ENCODE peak calls at places on chromosomes 12 and 14, in ten cellular contexts. N is vagina, O is transverse colon, E is gastrocnemius medialis, I is stomach, L is H1, B is uterus, C is heart left ventricle, A is adrenal gland, W is K562. F is an unnamed sample. For H3K36me3, the result is how much of the 10 kb centered on the place peaks cover.

GRCh38 chr12:28173440-28173839 is 16.8 kb upstream of the CCDC91 start:
- DNase-seq in C (no peak), B (no peak), A (no peak), O (no peak), E (no peak), L (no peak), W (no peak), I (no peak), N (no peak), F (no peak)

GRCh38 chr12:29990971-29991370 is 207.2 kb upstream of the TMTC1 start:
- DNase-seq in E (no peak), A (no peak), W (no peak), L (no peak), I (no peak), O (no peak), B (no peak), N (no peak), C (no peak), F (no peak)

GRCh38 chr14:77014004-77014604 is 14.4 kb downstream of the IRF2BPL start:
- DNase-seq in C (peak), N (no peak), L (no peak), A (peak), O (no peak), E (no peak), W (no peak), I (peak), B (peak), F (peak)

GRCh38 chr12:121908702-121909101 is 9.7 kb upstream of the CFAP251 start:
- DNase-seq in C (no peak), O (no peak), N (no peak), A (no peak), E (no peak), B (no peak), I (no peak), W (no peak), L (no peak), F (no peak)

GRCh38 chr14:93775158-93775557 is 13.1 kb downstream of the PRIMA1 start:
- DNase-seq in C (no peak), N (no peak), O (no peak), L (no peak), I (no peak), E (no peak), B (no peak), A (no peak), W (no peak), F (no peak)

GRCh38 chr14:98323850-98324249 is 948.1 kb downstream of the BCL11B start:
- DNase-seq in W (no peak), C (no peak), E (no peak), B (no peak), I (no peak), A (no peak), O (no peak), L (no peak), N (no peak), F (no peak)

GRCh38 chr12:39628836-39629235 is 9.2 kb upstream of the ABCD2 start:
- DNase-seq in W (no peak), O (no peak), I (no peak), N (no peak), B (no peak), L (no peak), A (no peak), C (no peak), E (no peak), F (no peak)

GRCh38 chr14:55578511-55578910 is 1.5 kb upstream of the KTN1 start:
- DNase-seq in W (no peak), O (no peak), A (no peak), C (no peak), L (no peak), I (no peak), N (no peak), B (no peak), E (no peak), F (no peak)

GRCh38 chr12:40104461-40105264 is 1.2 kb downstream of the SLC2A13 start:
- DNase-seq in A (peak), W (peak), O (peak), C (peak), I (no peak), N (no peak), B (no peak), L (no peak), E (no peak), F (peak)

GRCh38 chr12:26406391-26406790 is 211.0 kb downstream of the SSPN start:
- DNase-seq in O (no peak), B (no peak), I (no peak), W (no peak), N (no peak), E (no peak), L (no peak), A (peak), C (no peak), F (no peak)

GRCh38 chr12:122067966-122068365 is 10.6 kb upstream of the MLXIP start:
- DNase-seq in B (no peak), E (no peak), I (peak), L (no peak), C (no peak), N (no peak), A (peak), W (no peak), O (peak), F (peak)

GRCh38 chr14:75915063-75915462 is 66.7 kb downstream of the TGFB3 start:
- DNase-seq in C (no peak), N (no peak), A (no peak), E (no peak), W (no peak), O (no peak), I (no peak), B (no peak), L (no peak), F (no peak)

GRCh38 chr14:67999290-67999689 is 179.7 kb downstream of the RAD51B start:
- DNase-seq in L (no peak), N (no peak), B (no peak), O (no peak), I (no peak), C (no peak), E (no peak), W (no peak), A (no peak), F (no peak)

GRCh38 chr12:52411806-52412205 is 5.7 kb upstream of the KRT82 start:
- DNase-seq in L (no peak), O (no peak), C (no peak), N (no peak), E (no peak), I (no peak), W (no peak), B (no peak), A (no peak), F (no peak)

GRCh38 chr14:47674148-47674545 is 1.3 kb downstream of the MDGA2 start:
- DNase-seq in C (no peak), I (no peak), N (no peak), W (no peak), B (no peak), L (no peak), O (no peak), A (no peak), E (no peak), F (no peak)

GRCh38 chr12:3073438-3074255 is 3.5 kb upstream of the TSPAN9 start:
- DNase-seq in I (peak), O (peak), B (peak), C (peak), L (peak), A (peak), E (peak), N (no peak), W (peak), F (peak)

GRCh38 chr12:124411291-124411878 is 116.5 kb downstream of the RFLNA start:
- DNase-seq in E (peak), L (no peak), W (no peak), B (peak), A (peak), N (peak), C (peak), O (peak), I (no peak), F (no peak)

GRCh38 chr12:57623811-57624390 is 9.1 kb downstream of the B4GALNT1 start:
- DNase-seq in I (no peak), C (no peak), N (no peak), L (no peak), E (no peak), B (no peak), W (no peak), A (no peak), O (no peak), F (no peak)

GRCh38 chr14:71103662-71104484 is 196.6 kb downstream of the PCNX1 start:
- DNase-seq in L (no peak), E (no peak), I (no peak), C (no peak), N (no peak), W (peak), O (no peak), A (peak), B (no peak), F (no peak)

GRCh38 chr12:58764100-58764953 is 156.0 kb downstream of the LRIG3 start:
- DNase-seq in A (no peak), L (no peak), I (no peak), N (no peak), B (no peak), W (no peak), O (no peak), E (no peak), C (no peak), F (peak)

GRCh38 chr12:107461222-107461980 is 224.2 kb upstream of the PWP1 start:
- DNase-seq in C (no peak), A (peak), E (no peak), B (no peak), L (no peak), N (no peak), I (no peak), O (no peak), W (no peak), F (peak)

GRCh38 chr12:109656681-109657262 is 56.9 kb upstream of the FAM222A start:
- DNase-seq in B (no peak), C (no peak), O (no peak), A (no peak), I (no peak), E (no peak), W (no peak), L (no peak), N (no peak), F (no peak)

GRCh38 chr14:38409081-38409705 is 153.3 kb upstream of the CLEC14A start:
- DNase-seq in N (no peak), L (no peak), I (no peak), B (no peak), C (no peak), O (no peak), E (no peak), A (no peak), W (no peak), F (no peak)

GRCh38 chr12:124725099-124725498 is 138.6 kb downstream of the SCARB1 start:
- DNase-seq in N (no peak), W (no peak), O (no peak), C (no peak), A (no peak), I (no peak), E (no peak), L (no peak), B (no peak), F (no peak)

GRCh38 chr12:107515446-107515958 is 170.1 kb upstream of the PWP1 start:
- DNase-seq in W (no peak), O (no peak), C (peak), E (peak), A (peak), L (peak), B (no peak), N (no peak), I (no peak), F (peak)

GRCh38 chr14:89911018-89911919 is 43.3 kb downstream of the EFCAB11 start:
- DNase-seq in L (peak), W (no peak), E (no peak), B (peak), C (no peak), N (no peak), I (peak), A (no peak), O (peak), F (peak)

GRCh38 chr14:62462996-62463395 is 582.3 kb downstream of the KCNH5 start:
- DNase-seq in I (no peak), O (no peak), B (no peak), E (no peak), L (no peak), N (no peak), C (no peak), W (no peak), A (no peak), F (no peak)

GRCh38 chr14:56117765-56118610 is at the start of gene PELI2:
- DNase-seq in E (peak), N (no peak), C (peak), O (peak), I (peak), A (peak), W (peak), B (peak), L (no peak), F (peak)

GRCh38 chr12:40474630-40475029 is 217.6 kb upstream of the CNTN1 start:
- DNase-seq in I (no peak), O (no peak), B (no peak), C (no peak), N (no peak), E (no peak), L (no peak), W (no peak), A (no peak), F (no peak)

GRCh38 chr14:68667313-68667791 is 125.5 kb downstream of the ZFP36L1 start:
- DNase-seq in B (no peak), N (no peak), E (no peak), L (no peak), O (no peak), C (no peak), I (no peak), A (no peak), W (no peak), F (no peak)

GRCh38 chr12:12365442-12365802 is 8.5 kb downstream of the BORCS5 start:
- DNase-seq in W (no peak), O (no peak), N (no peak), B (no peak), I (no peak), C (no peak), E (no peak), L (no peak), A (no peak), F (no peak)

DNA sequence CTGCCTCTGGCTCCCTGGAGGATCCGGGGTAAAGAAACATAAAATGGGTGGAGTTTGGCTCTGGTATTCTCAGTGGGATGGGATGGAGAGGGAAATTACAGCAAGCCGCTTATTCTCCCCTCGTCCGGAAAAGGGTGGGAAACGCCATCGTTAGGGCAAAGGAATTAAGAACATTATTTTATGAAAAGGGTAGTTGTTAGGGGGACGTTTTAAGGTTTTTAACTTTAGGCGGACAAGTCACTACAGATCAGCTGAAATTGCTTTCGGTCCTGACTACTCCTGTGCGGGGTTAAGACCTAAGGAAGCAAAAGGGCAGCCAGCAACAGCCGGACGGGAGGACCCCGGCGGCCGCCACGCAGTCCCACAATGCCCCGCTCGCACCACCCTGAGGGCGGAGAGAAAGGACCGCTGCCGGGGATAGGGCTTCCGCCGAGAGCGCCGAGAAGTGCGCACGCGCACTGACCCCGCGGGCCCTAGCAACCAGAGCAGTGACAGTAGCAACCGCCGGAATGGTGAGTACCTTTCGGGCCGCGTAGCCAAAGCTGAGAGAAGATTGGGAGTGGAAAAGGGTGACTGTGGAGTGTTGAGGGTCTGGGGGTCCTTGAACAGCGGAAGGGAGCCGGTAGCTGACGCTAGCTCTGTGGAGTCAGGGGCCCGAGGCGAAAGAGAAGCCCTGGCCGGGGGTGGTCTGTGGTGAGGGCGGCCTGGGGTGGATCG is at the start of gene DNAL1:
- DNase-seq in O (peak), E (peak), L (peak), N (no peak), C (peak), A (peak), I (peak), W (peak), B (peak), F (peak)
- TF ChIP-seq POLR2A in O (peak), E (peak), L (peak), N (no peak), C (no peak), A (peak), I (no peak), W (peak), B (peak), F (peak)

GRCh38 chr14:103450423-103450822 is 65.2 kb downstream of the MARK3 start:
- DNase-seq in I (no peak), N (no peak), O (no peak), W (no peak), C (no peak), E (no peak), L (no peak), B (no peak), A (no peak), F (no peak)
- H3K27ac ChIP-seq in I (peak), N (no peak), O (no peak), W (no peak), C (no peak), E (peak), L (no peak), B (no peak), A (no peak), F (peak)

DNA sequence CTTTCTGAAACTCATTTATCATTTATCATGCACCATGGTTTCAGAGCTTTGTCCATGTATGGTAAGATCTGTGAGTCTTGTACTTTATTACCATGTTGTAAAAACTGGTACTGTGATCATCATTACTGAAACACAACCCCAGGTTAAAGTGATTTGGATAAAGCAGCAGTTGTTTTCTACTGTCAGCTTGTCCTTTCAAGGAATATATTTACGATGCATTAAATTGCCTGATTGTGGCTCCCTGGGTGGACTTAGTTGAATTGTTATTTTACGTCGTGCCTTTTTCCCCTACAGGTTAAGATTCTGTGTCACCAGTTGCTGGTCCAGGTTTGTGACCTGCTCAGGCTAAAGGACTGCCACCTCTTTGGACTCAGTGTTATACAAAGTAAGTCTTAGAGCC is 46.1 kb downstream of the FRMD6 start:
- DNase-seq in I (no peak), C (no peak), O (no peak), A (no peak), N (no peak), W (no peak), B (no peak), E (no peak), L (no peak), F (no peak)
- H3K36me3 ChIP-seq in I (under half), C (under half), O (under half), A (under half), N (under half), W (under half), B (under half), E (under half), L (under half), F (under half)

GRCh38 chr14:64234877-64235651 is 59.1 kb downstream of the ESR2 start:
- DNase-seq in C (no peak), B (no peak), O (peak), I (no peak), E (no peak), W (no peak), N (no peak), A (no peak), L (no peak), F (no peak)

GRCh38 chr14:64229489-64229888 is 64.7 kb downstream of the ESR2 start:
- DNase-seq in N (peak), I (no peak), O (no peak), L (no peak), E (no peak), A (no peak), B (no peak), W (no peak), C (no peak), F (no peak)

GRCh38 chr14:64233791-64234190 is 60.4 kb downstream of the ESR2 start:
- DNase-seq in O (no peak), I (no peak), L (no peak), B (no peak), W (no peak), E (no peak), N (peak), A (no peak), C (no peak), F (no peak)

GRCh38 chr14:64232944-64233343 is 61.2 kb downstream of the ESR2 start:
- DNase-seq in I (no peak), W (no peak), A (no peak), E (no peak), L (no peak), N (no peak), O (no peak), C (no peak), B (no peak), F (no peak)

GRCh38 chr14:64232095-64232830 is 61.9 kb downstream of the ESR2 start:
- DNase-seq in A (peak), C (peak), E (peak), I (no peak), W (no peak), L (no peak), N (no peak), B (no peak), O (no peak), F (no peak)
- TF ChIP-seq POLR2A in A (peak), C (no peak), E (peak), I (no peak), W (no peak), L (no peak), N (no peak), B (no peak), O (no peak), F (no peak)

F was measured in thyroid gland.